ENCODE peak calls at places on chromosomes 16 and 17, in four cellular contexts. L is cardiac fibroblast, G is epithelial cell of esophagus, O is psoas muscle. A is an unnamed sample.

GRCh38 chr16:67801889-67802288 is 4.5 kb downstream of the RANBP10 start:
- DNase-seq in L (no peak), G (no peak), O (no peak), A (no peak)

GRCh38 chr16:12268602-12269001 is 292.1 kb downstream of the SNX29 start:
- DNase-seq in L (no peak), G (no peak), O (no peak), A (no peak)

GRCh38 chr17:53626286-53626685 is 196.4 kb upstream of the KIF2B start:
- DNase-seq in L (peak; percentile 15), G (peak; percentile 60), O (no peak), A (no peak)

GRCh38 chr17:74704536-74704935 is 8.2 kb downstream of the CD300LF start:
- DNase-seq in L (no peak), G (no peak), O (no peak), A (no peak)

GRCh38 chr17:77288115-77288619 is 147.4 kb downstream of the SEC14L1 start:
- DNase-seq in L (no peak), G (peak; percentile 82), O (no peak), A (no peak)

GRCh38 chr17:61794242-61794641 is 69.1 kb downstream of the BRIP1 start:
- DNase-seq in L (no peak), G (no peak), O (no peak), A (no peak)

GRCh38 chr17:73191443-73192218 is 1.2 kb upstream of the COG1 start:
- DNase-seq in L (peak; percentile 76), G (peak; percentile 77), O (peak; percentile 68), A (peak; percentile 64)

GRCh38 chr16:14120335-14120734 is 49.2 kb downstream of the MRTFB start:
- DNase-seq in L (no peak), G (no peak), O (no peak), A (no peak)

GRCh38 chr16:57576429-57576870 is 34.0 kb downstream of the ADGRG5 start:
- DNase-seq in L (peak; percentile 74), G (peak; percentile 77), O (peak; percentile 67), A (peak; percentile 90)

GRCh38 chr16:71894229-71894920 is 956 bp upstream of the IST1 start:
- DNase-seq in L (peak; percentile 74), G (peak; percentile 78), O (peak; percentile 29), A (peak; percentile 23)

GRCh38 chr16:89712476-89712805 is 8.3 kb downstream of the VPS9D1 start:
- DNase-seq in L (peak; percentile 37), G (no peak), O (no peak), A (no peak)

GRCh38 chr16:69114346-69114975 is 9.0 kb downstream of the HAS3 start:
- DNase-seq in L (no peak), G (no peak), O (no peak), A (no peak)

GRCh38 chr17:39015546-39015935 is 48.3 kb upstream of the FBXO47 start:
- DNase-seq in L (no peak), G (no peak), O (no peak), A (no peak)

GRCh38 chr16:58099956-58100300 is 29.3 kb downstream of the CFAP20 start:
- DNase-seq in L (no peak), G (no peak), O (no peak), A (no peak)

GRCh38 chr16:70253291-70254094 is 1.8 kb upstream of the EXOSC6 start:
- DNase-seq in L (peak; percentile 57), G (peak; percentile 58), O (no peak), A (peak; percentile 60)

GRCh38 chr17:82300707-82301270 is 16.6 kb downstream of the CD7 start:
- DNase-seq in L (peak; percentile 77), G (peak; percentile 62), O (peak; percentile 76), A (peak; percentile 57)

GRCh38 chr17:40021471-40021961 is 6.3 kb downstream of the CSF3 start:
- DNase-seq in L (peak; percentile 68), G (peak; percentile 94), O (peak; percentile 71), A (no peak)

GRCh38 chr17:80220709-80221215 is 535 bp downstream of the SLC26A11 start:
- DNase-seq in L (peak; percentile 14), G (no peak), O (no peak), A (no peak)

GRCh38 chr17:31588512-31588911 is 197.0 kb downstream of the RAB11FIP4 start:
- DNase-seq in L (no peak), G (no peak), O (no peak), A (no peak)

GRCh38 chr17:489758-490329 is 137.2 kb upstream of the RPH3AL start:
- DNase-seq in L (peak; percentile 45), G (peak; percentile 20), O (peak; percentile 37), A (peak; percentile 26)

GRCh38 chr17:60598001-60598736 is 1.8 kb upstream of the PPM1D start:
- DNase-seq in L (no peak), G (no peak), O (no peak), A (no peak)

GRCh38 chr17:32388613-32389459 is 38.9 kb downstream of the ZNF207 start:
- DNase-seq in L (peak; percentile 31), G (no peak), O (no peak), A (no peak)

GRCh38 chr17:1648582-1649115 is 1.0 kb downstream of the RILP start:
- DNase-seq in L (peak; percentile 97), G (peak; percentile 94), O (peak; percentile 96), A (peak; percentile 97)

GRCh38 chr16:66342294-66342900 is 24.1 kb upstream of the CDH5 start:
- DNase-seq in L (peak; percentile 36), G (no peak), O (no peak), A (peak; percentile 74)

GRCh38 chr16:87216824-87217205 is 100.4 kb downstream of the C16orf95 start:
- DNase-seq in L (no peak), G (no peak), O (no peak), A (no peak)

GRCh38 chr17:5097101-5097834 is 14.4 kb downstream of the ZNF232 start:
- DNase-seq in L (no peak), G (no peak), O (peak; percentile 47), A (peak; percentile 68)

GRCh38 chr16:86398201-86398600 is 112.1 kb upstream of the FOXF1 start:
- DNase-seq in L (no peak), G (no peak), O (no peak), A (no peak)

GRCh38 chr17:46772013-46772878 is 46.2 kb downstream of the WNT3 start:
- DNase-seq in L (no peak), G (peak; percentile 53), O (peak; percentile 35), A (peak; percentile 37)

GRCh38 chr16:65180986-65181710 is 59.3 kb upstream of the CDH11 start:
- DNase-seq in L (peak; percentile 19), G (no peak), O (no peak), A (no peak)

GRCh38 chr17:15273141-15273793 is 8.1 kb upstream of the PMP22 start:
- DNase-seq in L (peak; percentile 85), G (no peak), O (no peak), A (no peak)

GRCh38 chr16:87323727-87324410 is 6.7 kb upstream of the C16orf95 start:
- DNase-seq in L (no peak), G (no peak), O (no peak), A (no peak)

GRCh38 chr17:16504974-16505373 is 13.0 kb upstream of the LRRC75A start:
- DNase-seq in L (no peak), G (no peak), O (no peak), A (no peak)

GRCh38 chr17:16512011-16512410 is 20.0 kb upstream of the LRRC75A start:
- DNase-seq in L (no peak), G (no peak), O (no peak), A (no peak)

GRCh38 chr17:16507918-16508533 is 16.0 kb upstream of the LRRC75A start:
- DNase-seq in L (no peak), G (peak; percentile 77), O (no peak), A (no peak)

GRCh38 chr17:16511515-16511914 is 19.5 kb upstream of the LRRC75A start:
- DNase-seq in L (no peak), G (no peak), O (no peak), A (no peak)

GRCh38 chr17:16506188-16506587 is 14.2 kb upstream of the LRRC75A start:
- DNase-seq in L (no peak), G (no peak), O (no peak), A (no peak)
- TF ChIP-seq CTCF in L (peak; percentile 16), G (peak; percentile 33), O (no peak), A (peak; percentile 47)

DNA sequence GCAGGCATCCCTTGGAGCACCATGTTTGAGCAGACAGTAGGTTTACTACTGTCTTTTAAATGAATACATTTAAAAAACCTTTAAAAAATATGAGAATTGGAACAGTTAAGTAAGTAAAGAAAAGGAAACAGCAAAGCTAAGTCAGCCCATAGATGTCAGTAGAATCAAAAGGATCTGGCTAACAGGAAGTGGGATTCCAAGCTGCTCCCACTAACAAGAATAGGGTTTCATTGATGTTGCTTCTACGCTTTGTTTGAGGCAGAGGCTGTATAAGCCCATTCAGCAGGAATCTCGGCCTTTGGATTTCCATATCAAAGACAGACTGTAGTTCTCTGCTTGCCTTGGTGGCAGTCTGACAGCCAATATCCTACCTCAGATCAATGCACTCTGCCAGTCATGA is 122.9 kb upstream of the ELAC2 start:
- DNase-seq in L (no peak), G (no peak), O (no peak), A (peak; percentile 31)
- TF ChIP-seq CTCF in L (no peak), G (no peak), O (no peak), A (no peak)

DNA sequence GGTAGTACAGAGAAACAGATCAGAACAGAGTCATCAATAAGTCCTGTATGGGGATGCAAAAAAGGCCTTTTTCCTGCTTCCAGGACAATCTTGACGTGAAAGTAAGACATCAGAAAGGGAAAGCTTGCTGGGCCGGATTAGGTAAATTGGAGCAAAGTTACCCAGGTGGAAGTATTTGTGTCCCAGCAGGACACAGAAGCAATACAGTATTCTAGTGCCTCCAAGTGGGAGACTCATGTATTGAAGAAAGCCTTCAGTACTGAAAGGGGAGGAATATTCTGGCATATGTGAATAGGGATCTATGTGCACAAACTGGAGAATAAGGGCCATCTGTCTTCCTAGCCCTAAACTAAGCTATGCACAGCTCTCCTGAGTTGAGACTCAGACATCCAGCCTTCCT is 327.2 kb upstream of the CDH8 start:
- DNase-seq in L (no peak), G (peak; percentile 14), O (no peak), A (no peak)
- TF ChIP-seq CTCF in L (no peak), G (peak; percentile 20), O (no peak), A (peak; percentile 47)

DNA sequence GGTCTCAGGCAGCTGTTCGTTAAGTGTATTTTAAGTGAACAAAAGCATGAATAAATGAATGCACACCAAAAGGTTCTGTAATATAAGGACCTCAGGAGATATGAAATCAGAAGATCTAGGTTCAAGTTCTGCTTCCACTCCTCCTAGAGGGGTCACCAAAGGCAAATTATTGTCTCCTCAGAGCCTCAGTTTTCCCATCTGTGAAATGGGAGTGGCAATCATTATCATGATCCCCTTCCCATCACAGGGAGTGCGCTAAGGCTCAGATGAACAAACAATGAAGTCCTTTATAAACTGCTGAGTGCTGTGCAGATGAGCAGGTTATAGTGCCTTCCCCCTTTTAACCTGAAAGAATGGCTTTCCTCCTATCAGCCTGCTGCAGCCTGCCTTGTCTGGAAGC is 248.3 kb upstream of the C16orf82 start:
- DNase-seq in L (no peak), G (no peak), O (no peak), A (no peak)
- TF ChIP-seq CTCF in L (no peak), G (no peak), O (no peak), A (no peak)